ENCODE peak calls at places on chromosomes 12 and 14, in eight cellular contexts. W is WTC11, A is choroid plexus epithelial cell, U is natural killer cell, G is endothelial cell, M is mammary epithelial cell, T is IMR-90, C is fibroblast of mammary gland. V is an unnamed sample.

GRCh38 chr14:29442720-29443119 is 484.9 kb downstream of the PRKD1 start:
- DNase-seq in W (no peak), A (peak), U (no peak), G (no peak), M (peak), T (peak), C (peak), V (peak)

GRCh38 chr12:18797604-18798003 is 59.7 kb downstream of the CAPZA3 start:
- DNase-seq in W (no peak), A (no peak), U (no peak), G (no peak), M (no peak), T (no peak), C (no peak), V (no peak)

GRCh38 chr12:51200156-51200555 is 17.7 kb downstream of the POU6F1 start:
- DNase-seq in W (no peak), A (no peak), U (no peak), G (no peak), M (no peak), T (no peak), C (no peak), V (no peak)

GRCh38 chr14:36582011-36582873 is at the start of gene NKX2-8:
- DNase-seq in W (peak), A (no peak), U (no peak), G (peak), M (peak), T (no peak), C (no peak), V (peak)

GRCh38 chr14:50173891-50174290 is 57.5 kb downstream of the SOS2 start:
- DNase-seq in W (no peak), A (no peak), U (no peak), G (no peak), M (peak), T (peak), C (peak), V (no peak)

GRCh38 chr12:65962921-65963883 is 138.9 kb downstream of the HMGA2 start:
- DNase-seq in W (peak), A (no peak), U (peak), G (peak), M (no peak), T (no peak), C (no peak), V (no peak)

GRCh38 chr14:62428429-62429203 is 616.6 kb downstream of the KCNH5 start:
- DNase-seq in W (no peak), A (peak), U (no peak), G (no peak), M (peak), T (peak), C (peak), V (peak)

GRCh38 chr12:104064842-104065441 is 611 bp downstream of the HCFC2 start:
- DNase-seq in W (no peak), A (peak), U (no peak), G (peak), M (peak), T (no peak), C (no peak), V (peak)

GRCh38 chr12:113857371-113857770 is 108.8 kb downstream of the RBM19 start:
- DNase-seq in W (no peak), A (no peak), U (no peak), G (no peak), M (no peak), T (no peak), C (no peak), V (no peak)

GRCh38 chr12:94172031-94172430 is 23.7 kb downstream of the PLXNC1 start:
- DNase-seq in W (no peak), A (peak), U (no peak), G (no peak), M (no peak), T (peak), C (peak), V (peak)

GRCh38 chr14:102043251-102044025 is 43.4 kb downstream of the HSP90AA1 start:
- DNase-seq in W (no peak), A (no peak), U (no peak), G (no peak), M (no peak), T (no peak), C (peak), V (no peak)

GRCh38 chr12:48961331-48961730 is 4.0 kb upstream of the ARF3 start:
- DNase-seq in W (no peak), A (no peak), U (no peak), G (no peak), M (no peak), T (no peak), C (no peak), V (no peak)

GRCh38 chr12:65876898-65877721 is 52.8 kb downstream of the HMGA2 start:
- DNase-seq in W (peak), A (peak), U (no peak), G (no peak), M (no peak), T (no peak), C (peak), V (peak)

GRCh38 chr12:40078201-40078730 is 27.6 kb downstream of the SLC2A13 start:
- DNase-seq in W (no peak), A (no peak), U (no peak), G (no peak), M (peak), T (no peak), C (peak), V (no peak)

GRCh38 chr14:74804219-74804825 is 41.2 kb downstream of the YLPM1 start:
- DNase-seq in W (no peak), A (peak), U (no peak), G (peak), M (peak), T (peak), C (peak), V (peak)

GRCh38 chr14:32129124-32129523 is 52.0 kb downstream of the ARHGAP5 start:
- DNase-seq in W (no peak), A (peak), U (no peak), G (no peak), M (peak), T (peak), C (peak), V (no peak)

GRCh38 chr14:93086441-93087055 is 29.2 kb downstream of the ITPK1 start:
- DNase-seq in W (no peak), A (no peak), U (no peak), G (no peak), M (no peak), T (no peak), C (no peak), V (no peak)

GRCh38 chr14:43795600-43796228 is 711.4 kb downstream of the FSCB start:
- DNase-seq in W (no peak), A (peak), U (no peak), G (no peak), M (no peak), T (peak), C (peak), V (peak)

GRCh38 chr14:105582639-105583038 is 56.3 kb downstream of the TMEM121 start:
- DNase-seq in W (no peak), A (no peak), U (peak), G (no peak), M (peak), T (peak), C (no peak), V (no peak)

GRCh38 chr12:121949643-121950397 is 31.4 kb downstream of the CFAP251 start:
- DNase-seq in W (no peak), A (peak), U (no peak), G (no peak), M (peak), T (peak), C (peak), V (peak)

GRCh38 chr14:56159066-56159465 is 40.9 kb downstream of the PELI2 start:
- DNase-seq in W (no peak), A (no peak), U (no peak), G (no peak), M (peak), T (no peak), C (no peak), V (no peak)

GRCh38 chr12:51683763-51684357 is 92.8 kb downstream of the SCN8A start:
- DNase-seq in W (no peak), A (peak), U (no peak), G (no peak), M (peak), T (peak), C (peak), V (peak)

GRCh38 chr12:120698677-120699076 is 11.6 kb upstream of the UNC119B start:
- DNase-seq in W (no peak), A (no peak), U (no peak), G (no peak), M (no peak), T (no peak), C (no peak), V (no peak)

GRCh38 chr12:1907652-1908611 is 10.5 kb downstream of the CACNA2D4 start:
- DNase-seq in W (peak), A (no peak), U (no peak), G (no peak), M (peak), T (no peak), C (peak), V (no peak)

GRCh38 chr12:127957001-127957660 is 309.8 kb upstream of the TMEM132C start:
- DNase-seq in W (no peak), A (no peak), U (no peak), G (no peak), M (no peak), T (no peak), C (no peak), V (no peak)

GRCh38 chr12:2057041-2057792 is 4.4 kb downstream of the CACNA1C start:
- DNase-seq in W (peak), A (peak), U (no peak), G (peak), M (peak), T (peak), C (peak), V (peak)

GRCh38 chr12:47236109-47236714 is 156.5 kb upstream of the AMIGO2 start:
- DNase-seq in W (no peak), A (peak), U (no peak), G (no peak), M (peak), T (peak), C (peak), V (peak)

GRCh38 chr12:70757830-70758493 is 120.7 kb upstream of the PTPRB start:
- DNase-seq in W (no peak), A (no peak), U (no peak), G (no peak), M (no peak), T (no peak), C (no peak), V (no peak)

GRCh38 chr14:106037380-106037779 is 511.0 kb downstream of the TMEM121 start:
- DNase-seq in W (no peak), A (no peak), U (no peak), G (no peak), M (no peak), T (no peak), C (no peak), V (peak)

GRCh38 chr12:123427036-123427769 is 9.3 kb downstream of the RILPL2 start:
- DNase-seq in W (no peak), A (no peak), U (no peak), G (no peak), M (no peak), T (no peak), C (no peak), V (no peak)

GRCh38 chr12:131242741-131243496 is 289.2 kb downstream of the ADGRD1 start:
- DNase-seq in W (peak), A (no peak), U (no peak), G (peak), M (no peak), T (no peak), C (peak), V (peak)

GRCh38 chr14:65054471-65055085 is 47.7 kb downstream of the MAX start:
- DNase-seq in W (no peak), A (no peak), U (peak), G (no peak), M (no peak), T (no peak), C (no peak), V (no peak)

GRCh38 chr14:62532186-62532585 is 513.1 kb downstream of the KCNH5 start:
- DNase-seq in W (no peak), A (peak), U (no peak), G (no peak), M (peak), T (peak), C (no peak), V (peak)

GRCh38 chr12:118302053-118302452 is 70.7 kb downstream of the TAOK3 start:
- DNase-seq in W (no peak), A (peak), U (no peak), G (no peak), M (peak), T (peak), C (peak), V (peak)

GRCh38 chr14:79325071-79325470 is 886.2 kb downstream of the DIO2 start:
- DNase-seq in W (no peak), A (peak), U (no peak), G (no peak), M (no peak), T (peak), C (no peak), V (no peak)

GRCh38 chr12:71397433-71397954 is 42.1 kb upstream of the LGR5 start:
- DNase-seq in W (no peak), A (peak), U (no peak), G (no peak), M (no peak), T (no peak), C (peak), V (no peak)

GRCh38 chr14:68879841-68880575 is 87.1 kb upstream of the ZFP36L1 start:
- DNase-seq in W (no peak), A (no peak), U (no peak), G (no peak), M (no peak), T (no peak), C (no peak), V (no peak)

GRCh38 chr12:54299515-54300266 is 1.1 kb downstream of the NFE2 start:
- DNase-seq in W (no peak), A (no peak), U (no peak), G (no peak), M (no peak), T (no peak), C (peak), V (peak)

GRCh38 chr12:11778703-11779102 is 129.2 kb downstream of the ETV6 start:
- DNase-seq in W (no peak), A (no peak), U (no peak), G (no peak), M (no peak), T (no peak), C (no peak), V (no peak)

GRCh38 chr14:94769413-94770250 is at the start of gene GSC:
- DNase-seq in W (peak), A (no peak), U (no peak), G (peak), M (peak), T (peak), C (peak), V (no peak)

GRCh38 chr14:103616635-103617300 is 12.2 kb upstream of the KLC1 start:
- DNase-seq in W (no peak), A (no peak), U (no peak), G (no peak), M (no peak), T (no peak), C (no peak), V (no peak)

GRCh38 chr14:103607822-103608221 is 21.2 kb upstream of the KLC1 start:
- DNase-seq in W (no peak), A (no peak), U (no peak), G (no peak), M (no peak), T (no peak), C (no peak), V (no peak)

GRCh38 chr14:103618999-103619398 is 10.0 kb upstream of the KLC1 start:
- DNase-seq in W (no peak), A (no peak), U (no peak), G (no peak), M (peak), T (peak), C (no peak), V (no peak)

GRCh38 chr14:103611215-103611614 is 17.8 kb upstream of the KLC1 start:
- DNase-seq in W (no peak), A (no peak), U (no peak), G (no peak), M (no peak), T (no peak), C (no peak), V (no peak)

GRCh38 chr14:103613517-103613916 is 15.5 kb upstream of the KLC1 start:
- DNase-seq in W (no peak), A (peak), U (no peak), G (no peak), M (no peak), T (no peak), C (peak), V (no peak)
- TF ChIP-seq CTCF in W (no peak), A (peak), U (peak), G (no peak), M (peak), T (peak), C (peak), V (peak)

DNA sequence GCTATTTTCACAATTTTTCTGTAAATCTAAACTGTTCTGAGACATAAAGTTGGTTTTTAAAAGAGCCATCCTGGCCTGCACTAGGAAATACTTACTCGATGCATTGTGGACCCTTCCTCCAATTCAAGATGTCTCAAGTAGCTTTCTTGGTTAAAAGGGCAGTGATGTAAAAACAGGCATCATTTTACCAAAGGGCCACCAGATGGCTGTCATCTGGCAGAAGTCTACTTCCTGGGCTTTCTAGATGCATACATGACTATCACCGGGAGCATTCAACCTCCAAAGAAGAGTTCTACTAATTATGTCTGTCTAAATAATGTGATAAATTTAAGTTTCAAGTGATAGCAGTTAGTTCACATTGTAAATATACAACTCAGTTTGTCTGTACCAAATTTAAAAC is 96.8 kb upstream of the FRMD6 start:
- DNase-seq in W (no peak), A (peak), U (no peak), G (no peak), M (no peak), T (peak), C (peak), V (peak)
- TF ChIP-seq CTCF in W (no peak), A (peak), U (peak), G (no peak), M (no peak), T (peak), C (peak), V (no peak)

GRCh38 chr12:114935658-114936057 is 251.7 kb upstream of the TBX3 start:
- DNase-seq in W (no peak), A (no peak), U (no peak), G (no peak), M (no peak), T (no peak), C (peak), V (peak)
- TF ChIP-seq CTCF in W (no peak), A (peak), U (no peak), G (peak), M (peak), T (no peak), C (peak), V (peak)

DNA sequence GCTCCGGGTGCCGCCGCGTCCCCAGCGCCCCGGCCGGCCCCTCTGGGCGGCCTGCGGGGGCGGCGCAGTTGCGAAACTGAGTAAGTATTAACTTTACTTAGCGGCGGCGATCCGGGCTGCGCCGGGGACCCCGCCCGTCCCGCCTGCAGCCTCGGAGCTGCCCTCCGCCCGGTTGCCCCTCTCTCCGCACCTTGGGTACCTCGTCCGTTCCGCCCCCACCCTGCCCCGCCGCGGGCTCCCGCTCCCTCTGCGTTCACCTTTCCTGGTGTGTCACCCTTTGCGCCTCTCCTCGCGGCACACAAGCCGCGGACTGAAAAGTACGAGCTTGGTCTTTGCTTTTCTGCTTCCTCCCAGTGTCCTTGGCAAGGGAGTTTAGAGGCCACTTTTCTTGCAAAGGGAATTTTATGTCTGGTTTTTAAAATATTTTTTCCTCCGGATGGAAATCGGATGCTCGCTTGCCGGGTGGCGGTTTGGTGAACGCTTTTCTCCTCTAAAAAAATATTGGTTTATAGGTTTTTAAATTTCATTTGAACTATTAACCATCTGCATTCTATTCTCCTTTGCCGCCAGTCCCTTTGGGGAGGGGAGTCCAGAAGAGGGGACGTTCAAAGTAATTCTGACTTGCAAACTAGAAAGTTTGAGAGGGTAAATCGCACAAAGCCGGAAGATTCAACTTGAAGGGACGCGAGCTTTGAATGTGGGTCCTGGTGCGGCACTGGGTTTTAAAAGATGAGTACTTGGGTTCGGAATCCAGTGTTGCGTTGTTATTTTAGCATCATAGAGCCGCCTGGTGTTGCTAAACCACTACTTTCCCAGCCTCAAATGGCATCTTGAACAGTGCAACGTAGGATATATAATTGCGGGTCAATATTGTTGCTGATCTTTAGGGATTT is 833 bp downstream of the RASSF8 start:
- DNase-seq in W (peak), A (peak), U (no peak), G (peak), M (peak), T (peak), C (peak), V (peak)
- TF ChIP-seq CTCF in W (no peak), A (peak), U (no peak), G (no peak), M (peak), T (peak), C (peak), V (no peak)

GRCh38 chr12:6262211-6262610 is 48.3 kb upstream of the PLEKHG6 start:
- DNase-seq in W (no peak), A (no peak), U (no peak), G (no peak), M (no peak), T (no peak), C (no peak), V (no peak)

GRCh38 chr12:6264402-6265037 is 46.0 kb upstream of the PLEKHG6 start:
- DNase-seq in W (no peak), A (peak), U (no peak), G (no peak), M (no peak), T (no peak), C (no peak), V (no peak)

GRCh38 chr12:6265038-6265405 is 45.5 kb upstream of the PLEKHG6 start:
- DNase-seq in W (no peak), A (no peak), U (no peak), G (no peak), M (no peak), T (no peak), C (no peak), V (no peak)

GRCh38 chr12:6262635-6263034 is 47.8 kb upstream of the PLEKHG6 start:
- DNase-seq in W (no peak), A (no peak), U (no peak), G (no peak), M (no peak), T (no peak), C (no peak), V (no peak)

DNA sequence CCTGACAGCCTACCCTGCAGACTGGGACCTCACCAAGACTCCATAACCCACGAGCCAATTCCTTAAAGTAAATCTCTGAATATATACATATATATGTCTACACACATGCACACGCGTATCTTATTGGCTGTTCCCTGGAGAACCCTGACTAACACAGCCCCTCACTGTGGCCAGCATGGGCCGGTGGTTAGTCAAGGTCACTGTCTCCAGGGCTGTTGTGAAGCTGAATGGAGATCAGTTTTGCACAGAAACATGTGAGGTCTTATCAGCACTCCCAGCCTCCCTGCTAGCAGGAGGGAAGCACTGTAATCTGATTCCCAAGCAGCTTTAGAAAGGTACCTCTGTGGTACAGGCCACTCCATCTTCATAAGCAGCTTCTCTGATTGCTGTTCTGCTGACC is 46.6 kb upstream of the PLEKHG6 start:
- DNase-seq in W (no peak), A (peak), U (no peak), G (no peak), M (no peak), T (peak), C (no peak), V (no peak)
- TF ChIP-seq CTCF in W (no peak), A (no peak), U (no peak), G (no peak), M (no peak), T (no peak), C (no peak), V (no peak)

GRCh38 chr12:28876423-28876822 is 272.7 kb upstream of the FAR2 start:
- DNase-seq in W (no peak), A (no peak), U (no peak), G (no peak), M (no peak), T (no peak), C (no peak), V (no peak)
- TF ChIP-seq CTCF in W (no peak), A (no peak), U (no peak), G (no peak), M (no peak), T (no peak), C (no peak), V (no peak)

V was measured in MCF 10A.